ENCODE peak calls at places on chromosome 9, in ten cellular contexts. A, W, F, N, Y, K, G, H, J and R are unnamed samples.

GRCh38 chr9:107029146-107029545 is 166.2 kb downstream of the ZNF462 start:
- DNase-seq in A (no peak), W (no peak), F (no peak), N (no peak), Y (no peak), K (no peak), G (no peak), H (no peak), J (no peak), R (no peak)

GRCh38 chr9:8895498-8896224 is 1096.1 kb upstream of the DMAC1 start:
- DNase-seq in A (peak), W (peak), F (peak), N (peak), Y (peak), K (no peak), G (peak), H (no peak), J (peak), R (peak)

GRCh38 chr9:107019216-107019615 is 156.2 kb downstream of the ZNF462 start:
- DNase-seq in A (peak), W (peak), F (no peak), N (peak), Y (peak), K (no peak), G (no peak), H (no peak), J (peak), R (no peak)

GRCh38 chr9:17928768-17929167 is 349.9 kb downstream of the SH3GL2 start:
- DNase-seq in A (no peak), W (no peak), F (no peak), N (no peak), Y (no peak), K (no peak), G (no peak), H (no peak), J (no peak), R (no peak)

GRCh38 chr9:10251490-10251889 is 361.3 kb downstream of the PTPRD start:
- DNase-seq in A (peak), W (peak), F (no peak), N (no peak), Y (peak), K (no peak), G (no peak), H (no peak), J (peak), R (no peak)

GRCh38 chr9:136942881-136943230 is 1.7 kb downstream of the FBXW5 start:
- DNase-seq in A (no peak), W (no peak), F (no peak), N (no peak), Y (no peak), K (no peak), G (no peak), H (no peak), J (no peak), R (no peak)

GRCh38 chr9:127066060-127066774 is 56.2 kb downstream of the ANGPTL2 start:
- DNase-seq in A (no peak), W (peak), F (no peak), N (no peak), Y (peak), K (no peak), G (no peak), H (no peak), J (peak), R (no peak)

GRCh38 chr9:78210841-78211301 is 25.0 kb upstream of the CEP78 start:
- DNase-seq in A (no peak), W (no peak), F (peak), N (no peak), Y (no peak), K (no peak), G (no peak), H (no peak), J (no peak), R (no peak)

GRCh38 chr9:81108821-81109220 is 580.5 kb downstream of the TLE1 start:
- DNase-seq in A (no peak), W (no peak), F (no peak), N (peak), Y (no peak), K (no peak), G (no peak), H (no peak), J (no peak), R (no peak)

GRCh38 chr9:16870606-16871357 is at the start of gene BNC2:
- DNase-seq in A (peak), W (peak), F (no peak), N (peak), Y (peak), K (peak), G (peak), H (peak), J (peak), R (no peak)

GRCh38 chr9:127423934-127424668 is at the start of gene ZNF79:
- DNase-seq in A (peak), W (peak), F (peak), N (peak), Y (peak), K (peak), G (peak), H (peak), J (peak), R (peak)

GRCh38 chr9:81588148-81588874 is 101.0 kb downstream of the TLE1 start:
- DNase-seq in A (peak), W (peak), F (no peak), N (peak), Y (peak), K (peak), G (peak), H (no peak), J (peak), R (peak)

GRCh38 chr9:126454795-126455194 is 128.2 kb downstream of the MVB12B start:
- DNase-seq in A (no peak), W (no peak), F (no peak), N (no peak), Y (no peak), K (no peak), G (no peak), H (no peak), J (no peak), R (no peak)

GRCh38 chr9:32378993-32379729 is 5.3 kb upstream of the ACO1 start:
- DNase-seq in A (peak), W (peak), F (peak), N (peak), Y (peak), K (peak), G (peak), H (no peak), J (peak), R (peak)

GRCh38 chr9:102124465-102124864 is 386.0 kb upstream of the GRIN3A start:
- DNase-seq in A (no peak), W (no peak), F (no peak), N (no peak), Y (no peak), K (no peak), G (no peak), H (no peak), J (no peak), R (no peak)

GRCh38 chr9:77817590-77818311 is 169.6 kb upstream of the GNA14 start:
- DNase-seq in A (no peak), W (no peak), F (peak), N (no peak), Y (no peak), K (no peak), G (no peak), H (no peak), J (no peak), R (no peak)

GRCh38 chr9:120482424-120483186 is 97.4 kb downstream of the CDK5RAP2 start:
- DNase-seq in A (no peak), W (peak), F (no peak), N (peak), Y (peak), K (no peak), G (no peak), H (no peak), J (no peak), R (no peak)

GRCh38 chr9:108628281-108628680 is 227.5 kb downstream of the ACTL7B start:
- DNase-seq in A (no peak), W (no peak), F (no peak), N (no peak), Y (no peak), K (no peak), G (no peak), H (no peak), J (no peak), R (no peak)

GRCh38 chr9:73009649-73010288 is 56.9 kb upstream of the ALDH1A1 start:
- DNase-seq in A (no peak), W (no peak), F (no peak), N (no peak), Y (no peak), K (no peak), G (no peak), H (no peak), J (no peak), R (no peak)

GRCh38 chr9:16316406-16316805 is 554.1 kb downstream of the BNC2 start:
- DNase-seq in A (no peak), W (no peak), F (no peak), N (no peak), Y (no peak), K (no peak), G (no peak), H (peak), J (no peak), R (no peak)

GRCh38 chr9:96140401-96141180 is 161.4 kb downstream of the HSD17B3 start:
- DNase-seq in A (no peak), W (no peak), F (no peak), N (peak), Y (no peak), K (no peak), G (peak), H (no peak), J (no peak), R (no peak)

GRCh38 chr9:16475996-16476395 is 394.5 kb downstream of the BNC2 start:
- DNase-seq in A (no peak), W (no peak), F (no peak), N (no peak), Y (no peak), K (no peak), G (no peak), H (no peak), J (no peak), R (no peak)

GRCh38 chr9:88775966-88776365 is 215.3 kb upstream of the S1PR3 start:
- DNase-seq in A (no peak), W (no peak), F (no peak), N (no peak), Y (no peak), K (no peak), G (no peak), H (no peak), J (no peak), R (no peak)

GRCh38 chr9:88775037-88775471 is 216.2 kb upstream of the S1PR3 start:
- DNase-seq in A (peak), W (peak), F (no peak), N (peak), Y (peak), K (peak), G (no peak), H (peak), J (peak), R (peak)

GRCh38 chr9:88776717-88777497 is 214.4 kb upstream of the S1PR3 start:
- DNase-seq in A (peak), W (peak), F (no peak), N (peak), Y (peak), K (no peak), G (no peak), H (no peak), J (peak), R (no peak)

GRCh38 chr9:88775559-88775958 is 215.7 kb upstream of the S1PR3 start:
- DNase-seq in A (no peak), W (peak), F (no peak), N (peak), Y (peak), K (no peak), G (no peak), H (no peak), J (no peak), R (no peak)

GRCh38 chr9:88777498-88778312 is 213.6 kb upstream of the S1PR3 start:
- DNase-seq in A (peak), W (peak), F (peak), N (no peak), Y (peak), K (no peak), G (no peak), H (no peak), J (peak), R (no peak)
- H3K4me3 ChIP-seq in A (no peak), W (no peak), F (no peak), N (no peak), Y (no peak), K (no peak), G (no peak), H (no peak), J (no peak), R (no peak)

GRCh38 chr9:122179690-122180074 is 20.0 kb downstream of the MORN5 start:
- DNase-seq in A (peak), W (peak), F (no peak), N (peak), Y (no peak), K (no peak), G (no peak), H (no peak), J (no peak), R (no peak)
- TF ChIP-seq CTCF in A (no peak), W (no peak), F (no peak), N (no peak), Y (no peak), K (no peak), G (no peak), H (no peak), J (no peak), R (no peak)

DNA sequence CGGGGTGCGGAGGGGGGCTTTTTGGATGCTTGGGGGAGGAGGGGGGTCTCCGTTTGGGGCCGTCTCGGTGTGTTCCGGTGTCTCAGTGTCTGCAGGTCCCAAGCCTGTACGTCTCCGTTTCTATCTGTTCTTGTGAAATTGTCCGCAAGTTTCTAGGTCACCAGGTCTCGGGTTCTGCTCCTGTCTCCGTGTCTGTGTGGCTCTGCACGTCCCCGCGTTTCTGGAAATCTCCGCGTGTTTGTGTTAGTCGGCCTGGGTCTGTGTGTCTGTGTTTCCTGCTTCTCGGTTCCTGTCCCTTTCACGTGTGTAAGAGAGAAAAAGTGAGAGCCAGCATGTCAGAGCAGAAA is 947 bp downstream of the COL27A1 start:
- DNase-seq in A (no peak), W (no peak), F (no peak), N (no peak), Y (no peak), K (no peak), G (peak), H (peak), J (peak), R (no peak)
- H3K4me3 ChIP-seq in A (peak), W (peak), F (no peak), N (peak), Y (peak), K (peak), G (no peak), H (peak), J (peak), R (no peak)

DNA sequence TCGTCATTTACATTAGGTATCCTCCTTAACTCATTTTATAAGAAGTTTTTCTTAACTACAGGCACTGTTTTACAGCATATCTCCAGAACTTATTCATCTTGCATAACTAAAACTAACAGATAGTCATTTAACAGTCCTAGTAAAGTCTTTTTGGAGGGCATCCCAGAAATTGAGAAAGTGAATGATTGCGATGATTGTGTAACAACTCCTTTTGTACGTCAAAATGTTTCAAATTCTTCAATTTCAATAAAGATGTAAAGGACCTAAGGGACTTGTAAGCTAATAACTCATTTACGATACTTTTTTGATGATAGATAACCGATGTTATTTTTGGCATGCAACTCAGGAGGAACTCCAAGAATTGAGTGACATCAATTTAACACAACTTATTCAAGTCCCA is 42.7 kb downstream of the SVEP1 start:
- DNase-seq in A (peak), W (peak), F (no peak), N (peak), Y (peak), K (peak), G (no peak), H (no peak), J (peak), R (peak)
- TF ChIP-seq CTCF in A (no peak), W (no peak), F (no peak), N (no peak), Y (no peak), K (no peak), G (no peak), H (no peak), J (no peak), R (no peak)

GRCh38 chr9:131731237-131731995 is 8.5 kb downstream of the RAPGEF1 start:
- DNase-seq in A (no peak), W (no peak), F (peak), N (peak), Y (no peak), K (no peak), G (no peak), H (no peak), J (no peak), R (no peak)
- H3K4me3 ChIP-seq in A (no peak), W (no peak), F (peak), N (no peak), Y (no peak), K (no peak), G (no peak), H (no peak), J (no peak), R (no peak)

GRCh38 chr9:110058304-110058953 is 149.5 kb downstream of the C9orf152 start:
- DNase-seq in A (peak), W (peak), F (peak), N (peak), Y (peak), K (no peak), G (peak), H (no peak), J (peak), R (peak)
- TF ChIP-seq CTCF in A (peak), W (peak), F (peak), N (peak), Y (peak), K (peak), G (peak), H (peak), J (peak), R (peak)

DNA sequence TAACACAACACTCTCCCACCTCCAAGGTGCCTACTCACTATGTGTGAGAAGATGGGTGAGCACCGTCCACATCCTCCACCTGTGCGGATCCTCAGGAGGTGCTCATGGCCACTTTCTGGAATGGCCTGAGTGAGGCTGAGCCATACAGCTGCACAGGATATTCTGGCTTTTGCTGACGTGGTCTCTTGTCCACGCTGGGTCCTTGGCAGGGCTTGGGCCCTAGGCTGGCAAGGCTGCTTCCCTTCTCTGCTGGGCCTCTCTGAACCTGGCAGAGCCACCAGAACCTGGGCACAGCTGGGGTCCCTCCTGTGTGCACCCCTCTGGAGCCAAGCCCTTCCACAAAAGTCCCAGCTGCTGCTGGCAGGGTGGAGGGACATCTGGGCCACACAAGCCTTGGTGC is 56.4 kb upstream of the IER5L start:
- DNase-seq in A (no peak), W (no peak), F (no peak), N (no peak), Y (no peak), K (no peak), G (no peak), H (no peak), J (no peak), R (no peak)
- H3K4me3 ChIP-seq in A (no peak), W (no peak), F (no peak), N (no peak), Y (no peak), K (no peak), G (no peak), H (no peak), J (no peak), R (no peak)